ENCODE peak calls at places on chromosomes 13 and 19, in four cellular contexts. One of them, this sample, is unnamed.

GRCh38 chr13:75635621-75636338 is at the start of gene LMO7:
- DNase-seq in CD8-positive, alpha-beta memory T cell: peak; percentile 57
- DNase-seq in psoas muscle: peak; percentile 74
- DNase-seq in RWPE2: no peak
- DNase-seq in this sample: peak; percentile 46

GRCh38 chr19:32289566-32290210 is 55.7 kb upstream of the ZNF507 start:
- DNase-seq in CD8-positive, alpha-beta memory T cell: no peak
- DNase-seq in psoas muscle: no peak
- DNase-seq in RWPE2: no peak
- DNase-seq in this sample: no peak

GRCh38 chr19:6769006-6769637 is 1.9 kb upstream of the SH2D3A start:
- DNase-seq in CD8-positive, alpha-beta memory T cell: no peak
- DNase-seq in psoas muscle: no peak
- DNase-seq in RWPE2: no peak
- DNase-seq in this sample: no peak

GRCh38 chr13:82878536-82878935 is 1003.7 kb downstream of the SLITRK1 start:
- DNase-seq in CD8-positive, alpha-beta memory T cell: no peak
- DNase-seq in psoas muscle: no peak
- DNase-seq in RWPE2: no peak
- DNase-seq in this sample: no peak

GRCh38 chr13:46468570-46468969 is 81.5 kb upstream of the RUBCNL start:
- DNase-seq in CD8-positive, alpha-beta memory T cell: no peak
- DNase-seq in psoas muscle: no peak
- DNase-seq in RWPE2: no peak
- DNase-seq in this sample: no peak

GRCh38 chr19:16112778-16113177 is 1.1 kb downstream of the RAB8A start:
- DNase-seq in CD8-positive, alpha-beta memory T cell: no peak
- DNase-seq in psoas muscle: peak; percentile 8
- DNase-seq in RWPE2: no peak
- DNase-seq in this sample: no peak

GRCh38 chr19:7619671-7620441 is 9.5 kb downstream of the XAB2 start:
- DNase-seq in CD8-positive, alpha-beta memory T cell: no peak
- DNase-seq in psoas muscle: peak; percentile 48
- DNase-seq in RWPE2: no peak
- DNase-seq in this sample: peak; percentile 59

GRCh38 chr13:106525865-106526264 is 9.6 kb downstream of the EFNB2 start:
- DNase-seq in CD8-positive, alpha-beta memory T cell: no peak
- DNase-seq in psoas muscle: no peak
- DNase-seq in RWPE2: no peak
- DNase-seq in this sample: no peak

GRCh38 chr19:45276284-45276687 is 25.2 kb downstream of the MARK4 start:
- DNase-seq in CD8-positive, alpha-beta memory T cell: no peak
- DNase-seq in psoas muscle: no peak
- DNase-seq in RWPE2: no peak
- DNase-seq in this sample: peak; percentile 61

GRCh38 chr13:110435331-110435730 is 126.2 kb downstream of the RAB20 start:
- DNase-seq in CD8-positive, alpha-beta memory T cell: no peak
- DNase-seq in psoas muscle: no peak
- DNase-seq in RWPE2: no peak
- DNase-seq in this sample: no peak

GRCh38 chr13:39527301-39527700 is 75.7 kb downstream of the LHFPL6 start:
- DNase-seq in CD8-positive, alpha-beta memory T cell: no peak
- DNase-seq in psoas muscle: no peak
- DNase-seq in RWPE2: no peak
- DNase-seq in this sample: no peak

GRCh38 chr13:107680115-107680514 is 535.2 kb downstream of the LIG4 start:
- DNase-seq in CD8-positive, alpha-beta memory T cell: no peak
- DNase-seq in psoas muscle: no peak
- DNase-seq in RWPE2: no peak
- DNase-seq in this sample: peak; percentile 32

GRCh38 chr19:8512115-8512967 is 1.6 kb downstream of the ZNF414 start:
- DNase-seq in CD8-positive, alpha-beta memory T cell: no peak
- DNase-seq in psoas muscle: no peak
- DNase-seq in RWPE2: no peak
- DNase-seq in this sample: peak; percentile 51

GRCh38 chr19:47284324-47284899 is 9.7 kb downstream of the INAFM1 start:
- DNase-seq in CD8-positive, alpha-beta memory T cell: peak; percentile 44
- DNase-seq in psoas muscle: no peak
- DNase-seq in RWPE2: no peak
- DNase-seq in this sample: peak; percentile 67

GRCh38 chr19:10587022-10587838 is at the start of gene AP1M2:
- DNase-seq in CD8-positive, alpha-beta memory T cell: no peak
- DNase-seq in psoas muscle: no peak
- DNase-seq in RWPE2: peak; percentile 72
- DNase-seq in this sample: no peak

GRCh38 chr19:9668544-9668943 is 6.4 kb downstream of the ZNF562 start:
- DNase-seq in CD8-positive, alpha-beta memory T cell: no peak
- DNase-seq in psoas muscle: no peak
- DNase-seq in RWPE2: no peak
- DNase-seq in this sample: no peak

GRCh38 chr13:62243146-62243545 is 827.5 kb upstream of the PCDH20 start:
- DNase-seq in CD8-positive, alpha-beta memory T cell: no peak
- DNase-seq in psoas muscle: no peak
- DNase-seq in RWPE2: no peak
- DNase-seq in this sample: no peak

GRCh38 chr13:26487781-26488180 is 69.7 kb upstream of the WASF3 start:
- DNase-seq in CD8-positive, alpha-beta memory T cell: no peak
- DNase-seq in psoas muscle: no peak
- DNase-seq in RWPE2: no peak
- DNase-seq in this sample: no peak

GRCh38 chr13:33764716-33765115 is 53.2 kb upstream of the RFC3 start:
- DNase-seq in CD8-positive, alpha-beta memory T cell: no peak
- DNase-seq in psoas muscle: no peak
- DNase-seq in RWPE2: no peak
- DNase-seq in this sample: no peak

GRCh38 chr13:65913173-65913572 is 1317.0 kb downstream of the PCDH9 start:
- DNase-seq in CD8-positive, alpha-beta memory T cell: no peak
- DNase-seq in psoas muscle: no peak
- DNase-seq in RWPE2: no peak
- DNase-seq in this sample: no peak

GRCh38 chr19:49339364-49340068 is 4.3 kb downstream of the CD37 start:
- DNase-seq in CD8-positive, alpha-beta memory T cell: no peak
- DNase-seq in psoas muscle: peak; percentile 90
- DNase-seq in RWPE2: peak; percentile 90
- DNase-seq in this sample: peak; percentile 65

GRCh38 chr19:28977826-28978225 is 235.1 kb downstream of the UQCRFS1 start:
- DNase-seq in CD8-positive, alpha-beta memory T cell: no peak
- DNase-seq in psoas muscle: no peak
- DNase-seq in RWPE2: no peak
- DNase-seq in this sample: no peak

GRCh38 chr19:45782162-45782623 is at the start of gene DMPK:
- DNase-seq in CD8-positive, alpha-beta memory T cell: no peak
- DNase-seq in psoas muscle: peak; percentile 78
- DNase-seq in RWPE2: no peak
- DNase-seq in this sample: no peak

DNA sequence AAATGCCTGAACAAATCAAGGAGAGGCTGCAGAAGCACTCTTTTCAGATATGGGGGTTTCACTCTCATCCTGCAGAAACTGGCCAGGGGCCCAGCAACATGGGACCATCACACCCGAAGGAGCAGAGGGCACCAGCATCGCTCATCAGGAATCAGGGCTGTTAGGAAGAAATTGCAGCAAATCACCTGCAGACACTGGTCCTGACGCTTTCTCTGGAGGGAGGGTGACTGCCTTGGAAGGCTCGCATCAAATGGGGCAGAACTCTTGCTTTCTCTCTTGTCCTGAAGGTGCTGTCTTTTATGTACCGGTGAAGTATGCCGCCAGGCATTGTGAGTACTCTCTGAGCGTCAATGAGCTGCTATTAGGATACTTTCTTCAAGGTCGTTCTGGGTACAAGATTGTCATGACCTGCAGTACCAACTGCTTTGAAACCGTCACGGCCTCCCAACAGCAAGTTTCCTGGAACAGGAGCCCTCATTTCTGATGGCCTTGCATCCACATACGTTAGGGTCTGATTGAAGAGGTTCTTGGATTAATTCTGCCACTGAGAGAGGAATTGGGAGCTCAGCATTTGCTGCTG is 155.7 kb upstream of the SOX1 start:
- DNase-seq in CD8-positive, alpha-beta memory T cell: no peak
- DNase-seq in psoas muscle: no peak
- DNase-seq in RWPE2: no peak
- DNase-seq in this sample: no peak
- H3K4me1 ChIP-seq in CD8-positive, alpha-beta memory T cell: no peaks in the 10 kb centered on the region
- H3K4me1 ChIP-seq in psoas muscle: no peaks in the 10 kb centered on the region
- H3K4me1 ChIP-seq in RWPE2: no peaks in the 10 kb centered on the region
- H3K4me1 ChIP-seq in this sample: no peaks in the 10 kb centered on the region

DNA sequence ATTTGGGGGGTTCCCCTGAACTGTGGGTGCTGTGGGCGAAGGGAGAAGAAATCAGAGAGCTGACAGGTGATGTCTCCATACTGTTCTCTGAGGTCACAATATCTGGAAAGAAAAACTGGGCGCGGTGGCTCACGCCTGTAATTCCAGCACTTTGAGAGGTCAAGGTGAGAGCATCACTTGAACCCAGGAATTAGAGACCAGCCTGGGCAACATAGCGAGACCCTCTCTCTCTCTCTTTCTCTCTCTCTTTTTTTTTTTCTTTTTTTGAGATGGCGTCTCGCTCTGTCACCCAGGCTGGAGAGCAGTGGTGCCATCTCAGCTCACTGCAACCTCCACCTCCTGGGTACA is 21.9 kb downstream of the IQCN start:
- DNase-seq in CD8-positive, alpha-beta memory T cell: no peak
- DNase-seq in psoas muscle: no peak
- DNase-seq in RWPE2: no peak
- DNase-seq in this sample: no peak
- H3K27me3 ChIP-seq in CD8-positive, alpha-beta memory T cell: peaks cover 8% of the 10 kb centered on the region
- H3K27me3 ChIP-seq in psoas muscle: no peaks in the 10 kb centered on the region
- H3K27me3 ChIP-seq in RWPE2: no peaks in the 10 kb centered on the region
- H3K27me3 ChIP-seq in this sample: peaks cover 17% of the 10 kb centered on the region

GRCh38 chr13:112203614-112204013 is 136.7 kb downstream of the SOX1 start:
- DNase-seq in CD8-positive, alpha-beta memory T cell: no peak
- DNase-seq in psoas muscle: no peak
- DNase-seq in RWPE2: no peak
- DNase-seq in this sample: no peak
- H3K36me3 ChIP-seq in CD8-positive, alpha-beta memory T cell: no peaks in the 10 kb centered on the region
- H3K36me3 ChIP-seq in psoas muscle: no peaks in the 10 kb centered on the region
- H3K36me3 ChIP-seq in RWPE2: no peaks in the 10 kb centered on the region
- H3K36me3 ChIP-seq in this sample: no peaks in the 10 kb centered on the region

GRCh38 chr19:4976412-4977298 is 7.7 kb downstream of the KDM4B start:
- DNase-seq in CD8-positive, alpha-beta memory T cell: no peak
- DNase-seq in psoas muscle: peak; percentile 93
- DNase-seq in RWPE2: no peak
- DNase-seq in this sample: no peak
- H3K4me1 ChIP-seq in CD8-positive, alpha-beta memory T cell: no peaks in the 10 kb centered on the region
- H3K4me1 ChIP-seq in psoas muscle: peaks cover 81% of the 10 kb centered on the region
- H3K4me1 ChIP-seq in RWPE2: peaks cover 38% of the 10 kb centered on the region
- H3K4me1 ChIP-seq in this sample: peaks cover 9% of the 10 kb centered on the region

GRCh38 chr13:112932971-112933370 is 36.0 kb upstream of the MCF2L start:
- DNase-seq in CD8-positive, alpha-beta memory T cell: no peak
- DNase-seq in psoas muscle: no peak
- DNase-seq in RWPE2: no peak
- DNase-seq in this sample: no peak

GRCh38 chr13:112929778-112930055 is 39.3 kb upstream of the MCF2L start:
- DNase-seq in CD8-positive, alpha-beta memory T cell: no peak
- DNase-seq in psoas muscle: no peak
- DNase-seq in RWPE2: no peak
- DNase-seq in this sample: no peak

GRCh38 chr13:112930192-112930591 is 38.8 kb upstream of the MCF2L start:
- DNase-seq in CD8-positive, alpha-beta memory T cell: no peak
- DNase-seq in psoas muscle: no peak
- DNase-seq in RWPE2: no peak
- DNase-seq in this sample: no peak

GRCh38 chr13:112928958-112929777 is 39.8 kb upstream of the MCF2L start:
- DNase-seq in CD8-positive, alpha-beta memory T cell: no peak
- DNase-seq in psoas muscle: no peak
- DNase-seq in RWPE2: no peak
- DNase-seq in this sample: peak; percentile 85

GRCh38 chr13:112931028-112931934 is 37.7 kb upstream of the MCF2L start:
- DNase-seq in CD8-positive, alpha-beta memory T cell: no peak
- DNase-seq in psoas muscle: no peak
- DNase-seq in RWPE2: no peak
- DNase-seq in this sample: peak; percentile 72
- H3K27me3 ChIP-seq in CD8-positive, alpha-beta memory T cell: peaks cover 13% of the 10 kb centered on the region
- H3K27me3 ChIP-seq in psoas muscle: peaks cover 42% of the 10 kb centered on the region
- H3K27me3 ChIP-seq in RWPE2: no peaks in the 10 kb centered on the region
- H3K27me3 ChIP-seq in this sample: no peaks in the 10 kb centered on the region

DNA sequence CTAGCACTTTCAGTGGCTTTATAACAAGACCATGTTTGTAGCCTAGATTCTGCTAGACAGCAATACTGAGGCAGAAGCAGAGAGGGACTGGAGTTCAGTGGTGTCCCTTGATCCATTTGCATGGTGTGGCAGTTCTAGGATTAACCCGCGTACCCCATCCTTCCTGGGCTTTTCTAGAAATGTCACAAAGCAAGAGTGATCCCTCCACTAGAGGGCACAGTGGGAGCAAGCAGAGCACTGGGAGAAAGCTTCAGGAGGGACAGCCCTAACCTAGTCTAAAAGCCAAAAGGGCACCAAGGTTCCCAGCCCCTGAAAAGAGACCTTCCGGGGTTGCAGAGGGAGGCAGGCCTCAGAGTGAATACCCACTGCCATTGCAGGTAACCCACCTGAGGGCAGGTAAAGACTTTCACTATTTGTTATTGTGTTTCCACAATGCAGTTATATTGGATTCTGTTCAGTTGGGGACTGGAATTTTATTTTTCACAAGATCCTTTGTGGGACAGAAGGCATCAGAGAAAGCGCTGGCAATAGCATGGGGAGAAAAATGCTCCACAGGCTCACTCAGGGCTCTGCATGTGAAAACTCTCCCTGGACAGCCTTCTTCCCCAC is 170.6 kb downstream of the FLT1 start:
- DNase-seq in CD8-positive, alpha-beta memory T cell: peak; percentile 12
- DNase-seq in psoas muscle: no peak
- DNase-seq in RWPE2: no peak
- DNase-seq in this sample: peak; percentile 80
- H3K36me3 ChIP-seq in CD8-positive, alpha-beta memory T cell: no peaks in the 10 kb centered on the region
- H3K36me3 ChIP-seq in psoas muscle: no peaks in the 10 kb centered on the region
- H3K36me3 ChIP-seq in RWPE2: no peaks in the 10 kb centered on the region
- H3K36me3 ChIP-seq in this sample: no peaks in the 10 kb centered on the region

DNA sequence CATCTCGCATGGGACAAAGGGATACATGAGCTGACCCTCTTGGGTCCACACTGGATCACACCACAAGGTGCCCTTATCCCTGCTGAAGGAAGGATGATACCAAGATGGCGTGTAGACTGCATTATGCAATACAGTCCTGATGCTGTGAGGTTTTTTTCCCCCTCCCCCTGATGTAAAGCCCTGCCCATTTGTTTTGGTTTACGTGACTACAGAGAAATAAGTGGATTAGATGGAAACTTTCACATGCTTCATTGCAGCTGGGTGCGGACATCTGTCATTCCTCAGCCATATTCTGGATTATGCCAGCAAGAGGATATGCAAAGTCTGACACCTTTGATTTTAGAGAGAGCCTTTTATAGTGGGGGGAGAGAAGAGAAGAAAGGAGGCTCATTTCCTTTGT is 321.0 kb downstream of the ZNF536 start:
- DNase-seq in CD8-positive, alpha-beta memory T cell: no peak
- DNase-seq in psoas muscle: no peak
- DNase-seq in RWPE2: no peak
- DNase-seq in this sample: peak; percentile 35
- H3K4me1 ChIP-seq in CD8-positive, alpha-beta memory T cell: no peaks in the 10 kb centered on the region
- H3K4me1 ChIP-seq in psoas muscle: peaks cover 2% of the 10 kb centered on the region
- H3K4me1 ChIP-seq in RWPE2: no peaks in the 10 kb centered on the region
- H3K4me1 ChIP-seq in this sample: peaks cover 3% of the 10 kb centered on the region

GRCh38 chr13:78610381-78610883 is 7.1 kb upstream of the POU4F1 start:
- DNase-seq in CD8-positive, alpha-beta memory T cell: no peak
- DNase-seq in psoas muscle: no peak
- DNase-seq in RWPE2: no peak
- DNase-seq in this sample: no peak
- H3K27me3 ChIP-seq in CD8-positive, alpha-beta memory T cell: peaks cover 43% of the 10 kb centered on the region
- H3K27me3 ChIP-seq in psoas muscle: peaks cover 67% of the 10 kb centered on the region
- H3K27me3 ChIP-seq in RWPE2: peaks cover 64% of the 10 kb centered on the region
- H3K27me3 ChIP-seq in this sample: peaks cover 50% of the 10 kb centered on the region

This sample was measured in BE2C.